ENCODE peak calls at places on chromosomes 1 and 21, in six cellular contexts. G, E, M, N, L and C are unnamed samples.

GRCh38 chr1:242523968-242524570 is 428 bp downstream of the PLD5 start:
- DNase-seq in G (no peak), E (no peak), M (peak; percentile 88), N (peak; percentile 70), L (peak; percentile 44), C (no peak)

GRCh38 chr1:232590742-232591082 is 39.2 kb downstream of the SIPA1L2 start:
- DNase-seq in G (no peak), E (no peak), M (no peak), N (no peak), L (no peak), C (no peak)

GRCh38 chr1:193569696-193570269 is 383.4 kb upstream of the B3GALT2 start:
- DNase-seq in G (peak; percentile 69), E (no peak), M (no peak), N (no peak), L (no peak), C (no peak)

GRCh38 chr1:18409609-18410237 is 71.0 kb upstream of the KLHDC7A start:
- DNase-seq in G (no peak), E (no peak), M (no peak), N (no peak), L (no peak), C (no peak)

GRCh38 chr1:94955767-94956632 is 29.1 kb upstream of the CNN3 start:
- DNase-seq in G (no peak), E (peak; percentile 49), M (no peak), N (no peak), L (no peak), C (no peak)

GRCh38 chr1:234969630-234970370 is 158.8 kb downstream of the TOMM20 start:
- DNase-seq in G (no peak), E (peak; percentile 68), M (peak; percentile 87), N (no peak), L (peak; percentile 68), C (no peak)

GRCh38 chr1:11797525-11798216 is 8.1 kb downstream of the MTHFR start:
- DNase-seq in G (no peak), E (peak; percentile 27), M (peak; percentile 89), N (no peak), L (no peak), C (no peak)

GRCh38 chr1:21525340-21525717 is 16.1 kb downstream of the ALPL start:
- DNase-seq in G (no peak), E (no peak), M (no peak), N (no peak), L (no peak), C (no peak)

GRCh38 chr1:235450433-235450832 is 53.8 kb downstream of the B3GALNT2 start:
- DNase-seq in G (no peak), E (no peak), M (no peak), N (no peak), L (no peak), C (no peak)

GRCh38 chr1:65039066-65039465 is 72.7 kb upstream of the JAK1 start:
- DNase-seq in G (no peak), E (no peak), M (no peak), N (no peak), L (no peak), C (no peak)

GRCh38 chr1:229148041-229148671 is 122.8 kb upstream of the RAB4A start:
- DNase-seq in G (no peak), E (no peak), M (no peak), N (no peak), L (no peak), C (no peak)

GRCh38 chr1:966135-966602 is at the start of gene PLEKHN1:
- DNase-seq in G (no peak), E (peak; percentile 62), M (no peak), N (no peak), L (no peak), C (no peak)

GRCh38 chr1:83043192-83043591 is 955.7 kb downstream of the TTLL7 start:
- DNase-seq in G (no peak), E (no peak), M (no peak), N (no peak), L (no peak), C (no peak)

GRCh38 chr1:52579415-52579814 is 22.8 kb upstream of the GPX7 start:
- DNase-seq in G (no peak), E (no peak), M (no peak), N (no peak), L (no peak), C (no peak)

GRCh38 chr21:45877821-45878469 is 103.6 kb upstream of the COL6A1 start:
- DNase-seq in G (no peak), E (no peak), M (peak; percentile 49), N (no peak), L (peak; percentile 16), C (no peak)

GRCh38 chr1:159916240-159917051 is 8.9 kb downstream of the TAGLN2 start:
- DNase-seq in G (no peak), E (no peak), M (peak; percentile 71), N (peak; percentile 63), L (no peak), C (no peak)

GRCh38 chr1:115255154-115255553 is 82.9 kb downstream of the NGF start:
- DNase-seq in G (no peak), E (no peak), M (no peak), N (no peak), L (no peak), C (no peak)

GRCh38 chr1:214438530-214438929 is 112.9 kb downstream of the PTPN14 start:
- DNase-seq in G (no peak), E (no peak), M (no peak), N (no peak), L (no peak), C (no peak)

GRCh38 chr1:245827306-245827705 is 672.5 kb downstream of the KIF26B start:
- DNase-seq in G (no peak), E (no peak), M (no peak), N (no peak), L (no peak), C (no peak)

GRCh38 chr21:31119199-31119598 is 80.9 kb upstream of the KRTAP19-8 start:
- DNase-seq in G (no peak), E (no peak), M (no peak), N (no peak), L (no peak), C (no peak)

GRCh38 chr21:37358392-37358791 is 8.2 kb upstream of the DYRK1A start:
- DNase-seq in G (no peak), E (no peak), M (no peak), N (no peak), L (no peak), C (no peak)

DNA sequence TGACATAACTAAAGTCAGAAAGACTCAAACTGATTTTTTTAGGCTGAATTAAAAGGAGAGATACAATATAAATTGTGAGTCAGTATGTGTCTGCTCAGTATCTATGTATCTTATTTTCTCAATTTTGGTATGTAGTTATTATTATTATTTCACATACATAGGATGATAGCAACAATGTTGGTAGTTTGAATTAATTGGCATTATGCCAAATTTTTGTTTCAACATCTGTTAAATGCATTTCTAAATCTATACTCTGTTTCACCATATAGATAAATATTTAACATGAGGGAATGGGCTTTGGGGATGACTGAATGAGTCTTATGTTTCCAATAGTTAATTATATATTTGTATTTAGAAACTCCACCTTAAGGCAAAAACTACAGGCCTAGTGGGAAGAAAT is 12.6 kb upstream of the HMCN1 start:
- DNase-seq in G (no peak), E (no peak), M (no peak), N (no peak), L (no peak), C (no peak)
- H3K4me3 ChIP-seq in G (no peak overlapping the region), E (no peak overlapping the region), M (no peak overlapping the region), N (no peak overlapping the region), L (no peak overlapping the region), C (no peak overlapping the region)

GRCh38 chr1:43292679-43293078 is 7.3 kb upstream of the C1orf210 start:
- DNase-seq in G (no peak), E (no peak), M (no peak), N (no peak), L (no peak), C (no peak)

GRCh38 chr1:43292151-43292550 is 6.8 kb upstream of the C1orf210 start:
- DNase-seq in G (no peak), E (no peak), M (no peak), N (no peak), L (no peak), C (no peak)

GRCh38 chr1:43293171-43293570 is 7.6 kb upstream of the TIE1 start:
- DNase-seq in G (no peak), E (no peak), M (no peak), N (no peak), L (no peak), C (no peak)

GRCh38 chr1:43294761-43295160 is 6.0 kb upstream of the TIE1 start:
- DNase-seq in G (no peak), E (no peak), M (no peak), N (no peak), L (no peak), C (no peak)

DNA sequence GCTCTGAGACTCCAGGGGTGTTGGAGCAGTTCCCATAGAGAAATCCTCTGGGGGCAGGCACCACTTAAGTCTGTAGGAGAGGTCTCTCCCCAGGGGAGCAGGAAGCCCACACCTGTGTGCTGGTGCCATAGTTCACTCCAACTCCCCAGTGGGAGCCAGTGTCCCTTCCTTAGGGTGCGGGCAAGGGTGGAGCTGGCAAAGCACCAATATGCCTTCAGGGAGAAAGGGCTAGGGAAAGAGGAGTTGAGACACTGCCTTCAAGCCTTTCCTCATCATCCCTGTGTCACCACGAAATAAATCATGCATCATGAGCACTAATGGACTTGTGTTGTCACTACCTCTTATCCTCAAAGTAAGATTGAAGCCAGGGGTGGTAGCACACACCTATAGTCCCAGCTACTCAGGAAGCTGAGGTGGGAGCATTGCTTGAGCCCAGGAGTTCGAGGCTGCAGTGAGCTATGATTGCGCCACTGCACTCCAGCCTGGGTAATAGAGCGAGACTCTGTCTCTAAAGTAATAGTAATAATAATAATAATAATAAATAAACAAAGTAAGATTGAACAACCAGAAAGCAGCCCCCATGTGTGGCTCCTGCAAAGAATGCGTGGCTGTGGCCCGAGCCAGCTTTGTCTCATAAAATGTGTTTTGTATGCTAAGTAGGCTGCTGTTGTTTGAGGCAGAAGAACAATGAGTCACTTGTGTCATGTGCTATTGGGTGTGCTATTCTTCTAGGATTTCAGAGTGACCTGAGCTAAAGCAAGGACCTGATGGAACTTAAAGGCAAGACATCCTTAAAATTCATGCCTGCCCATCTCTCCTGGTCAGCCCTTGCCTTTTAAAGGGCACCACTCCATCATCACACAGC is 6.7 kb upstream of the TIE1 start:
- DNase-seq in G (no peak), E (peak; percentile 78), M (no peak), N (no peak), L (no peak), C (no peak)
- H3K27ac ChIP-seq in G (no peak overlapping the region), E (peak overlapping the region; percentile 31), M (no peak overlapping the region), N (no peak overlapping the region), L (peak overlapping the region; percentile 60), C (no peak overlapping the region)

GRCh38 chr21:44720170-44720569 is 8.8 kb upstream of the TSPEAR start:
- DNase-seq in G (no peak), E (no peak), M (no peak), N (no peak), L (no peak), C (no peak)

GRCh38 chr21:44723177-44724131 is 12.1 kb upstream of the TSPEAR start:
- DNase-seq in G (peak; percentile 24), E (no peak), M (peak; percentile 71), N (no peak), L (no peak), C (no peak)

GRCh38 chr21:44724166-44724565 is 12.8 kb upstream of the TSPEAR start:
- DNase-seq in G (no peak), E (no peak), M (no peak), N (no peak), L (no peak), C (no peak)

GRCh38 chr21:44724926-44725325 is 13.6 kb upstream of the TSPEAR start:
- DNase-seq in G (no peak), E (no peak), M (no peak), N (no peak), L (no peak), C (no peak)

GRCh38 chr21:44722701-44723100 is 11.3 kb upstream of the TSPEAR start:
- DNase-seq in G (no peak), E (no peak), M (no peak), N (no peak), L (no peak), C (no peak)
- H3K4me3 ChIP-seq in G (no peak overlapping the region), E (no peak overlapping the region), M (no peak overlapping the region), N (no peak overlapping the region), L (no peak overlapping the region), C (no peak overlapping the region)

GRCh38 chr21:33968998-33969353 is 53.4 kb upstream of the ATP5PO start:
- DNase-seq in G (no peak), E (no peak), M (no peak), N (no peak), L (no peak), C (no peak)
- H3K27ac ChIP-seq in G (no peak overlapping the region), E (no peak overlapping the region), M (peak overlapping the region; percentile 55), N (no peak overlapping the region), L (no peak overlapping the region), C (peak overlapping the region; percentile 77)